ENCODE peak calls at places on chromosomes 6 and 20, in ten cellular contexts. I, D, A, V, L, G, T, M, O and Y are unnamed samples.

GRCh38 chr20:32982617-32983458 is 21.4 kb downstream of the SUN5 start:
- DNase-seq in I (peak), D (no peak), A (no peak), V (no peak), L (no peak), G (no peak), T (no peak), M (no peak), O (no peak), Y (no peak)

GRCh38 chr6:66508433-66508832 is 801.4 kb upstream of the EYS start:
- DNase-seq in I (no peak), D (no peak), A (peak), V (no peak), L (no peak), G (peak), T (no peak), M (no peak), O (peak), Y (no peak)

GRCh38 chr6:39339557-39340555 is 17.4 kb upstream of the KCNK16 start:
- DNase-seq in I (no peak), D (no peak), A (no peak), V (no peak), L (no peak), G (no peak), T (no peak), M (no peak), O (no peak), Y (no peak)

GRCh38 chr20:16206817-16207216 is 366.4 kb downstream of the KIF16B start:
- DNase-seq in I (no peak), D (no peak), A (no peak), V (no peak), L (no peak), G (no peak), T (no peak), M (no peak), O (no peak), Y (no peak)

GRCh38 chr6:17336425-17336824 is 55.3 kb downstream of the RBM24 start:
- DNase-seq in I (no peak), D (no peak), A (peak), V (no peak), L (no peak), G (peak), T (no peak), M (no peak), O (peak), Y (no peak)

GRCh38 chr6:69719602-69720193 is 77.1 kb downstream of the LMBRD1 start:
- DNase-seq in I (no peak), D (no peak), A (no peak), V (no peak), L (peak), G (no peak), T (no peak), M (peak), O (peak), Y (no peak)

GRCh38 chr6:33960345-33961313 is 156.8 kb upstream of the MLN start:
- DNase-seq in I (no peak), D (no peak), A (no peak), V (no peak), L (no peak), G (no peak), T (no peak), M (no peak), O (no peak), Y (no peak)

GRCh38 chr6:14818422-14818884 is 427.4 kb upstream of the JARID2 start:
- DNase-seq in I (no peak), D (peak), A (no peak), V (no peak), L (no peak), G (no peak), T (no peak), M (no peak), O (no peak), Y (no peak)

GRCh38 chr6:158847012-158847529 is 27.9 kb upstream of the EZR start:
- DNase-seq in I (no peak), D (no peak), A (no peak), V (no peak), L (no peak), G (no peak), T (no peak), M (no peak), O (no peak), Y (no peak)

GRCh38 chr6:47700051-47700450 is 1.7 kb downstream of the ADGRF4 start:
- DNase-seq in I (no peak), D (no peak), A (no peak), V (no peak), L (peak), G (no peak), T (no peak), M (no peak), O (peak), Y (peak)

GRCh38 chr20:46071573-46071972 is 18.2 kb downstream of the NCOA5 start:
- DNase-seq in I (no peak), D (no peak), A (no peak), V (no peak), L (no peak), G (no peak), T (no peak), M (no peak), O (no peak), Y (no peak)

GRCh38 chr6:170200458-170200891 is 90.4 kb downstream of the DLL1 start:
- DNase-seq in I (no peak), D (no peak), A (no peak), V (no peak), L (no peak), G (no peak), T (no peak), M (no peak), O (no peak), Y (no peak)

GRCh38 chr6:24139080-24139479 is 13.1 kb downstream of the NRSN1 start:
- DNase-seq in I (no peak), D (no peak), A (no peak), V (no peak), L (no peak), G (no peak), T (no peak), M (no peak), O (no peak), Y (no peak)

GRCh38 chr6:24140572-24140971 is 14.6 kb downstream of the NRSN1 start:
- DNase-seq in I (peak), D (no peak), A (no peak), V (peak), L (no peak), G (no peak), T (peak), M (no peak), O (no peak), Y (no peak)

GRCh38 chr6:24139639-24140038 is 13.6 kb downstream of the NRSN1 start:
- DNase-seq in I (no peak), D (no peak), A (no peak), V (no peak), L (no peak), G (no peak), T (no peak), M (no peak), O (no peak), Y (no peak)
- H3K4me3 ChIP-seq in I (no peak), D (no peak), A (no peak), V (no peak), L (no peak), G (no peak), T (no peak), M (no peak), O (no peak), Y (no peak)

GRCh38 chr20:63217706-63218105 is 1.8 kb upstream of the YTHDF1 start:
- DNase-seq in I (no peak), D (no peak), A (no peak), V (no peak), L (no peak), G (no peak), T (no peak), M (no peak), O (no peak), Y (no peak)

GRCh38 chr20:63216041-63216848 is at the start of gene YTHDF1:
- DNase-seq in I (peak), D (peak), A (peak), V (peak), L (peak), G (peak), T (peak), M (peak), O (peak), Y (no peak)

GRCh38 chr20:63216849-63217471 is 1.0 kb upstream of the YTHDF1 start:
- DNase-seq in I (no peak), D (no peak), A (no peak), V (no peak), L (no peak), G (no peak), T (no peak), M (no peak), O (no peak), Y (no peak)

GRCh38 chr20:63214514-63214913 is 1.4 kb downstream of the YTHDF1 start:
- DNase-seq in I (no peak), D (no peak), A (no peak), V (no peak), L (no peak), G (no peak), T (no peak), M (no peak), O (no peak), Y (no peak)

DNA sequence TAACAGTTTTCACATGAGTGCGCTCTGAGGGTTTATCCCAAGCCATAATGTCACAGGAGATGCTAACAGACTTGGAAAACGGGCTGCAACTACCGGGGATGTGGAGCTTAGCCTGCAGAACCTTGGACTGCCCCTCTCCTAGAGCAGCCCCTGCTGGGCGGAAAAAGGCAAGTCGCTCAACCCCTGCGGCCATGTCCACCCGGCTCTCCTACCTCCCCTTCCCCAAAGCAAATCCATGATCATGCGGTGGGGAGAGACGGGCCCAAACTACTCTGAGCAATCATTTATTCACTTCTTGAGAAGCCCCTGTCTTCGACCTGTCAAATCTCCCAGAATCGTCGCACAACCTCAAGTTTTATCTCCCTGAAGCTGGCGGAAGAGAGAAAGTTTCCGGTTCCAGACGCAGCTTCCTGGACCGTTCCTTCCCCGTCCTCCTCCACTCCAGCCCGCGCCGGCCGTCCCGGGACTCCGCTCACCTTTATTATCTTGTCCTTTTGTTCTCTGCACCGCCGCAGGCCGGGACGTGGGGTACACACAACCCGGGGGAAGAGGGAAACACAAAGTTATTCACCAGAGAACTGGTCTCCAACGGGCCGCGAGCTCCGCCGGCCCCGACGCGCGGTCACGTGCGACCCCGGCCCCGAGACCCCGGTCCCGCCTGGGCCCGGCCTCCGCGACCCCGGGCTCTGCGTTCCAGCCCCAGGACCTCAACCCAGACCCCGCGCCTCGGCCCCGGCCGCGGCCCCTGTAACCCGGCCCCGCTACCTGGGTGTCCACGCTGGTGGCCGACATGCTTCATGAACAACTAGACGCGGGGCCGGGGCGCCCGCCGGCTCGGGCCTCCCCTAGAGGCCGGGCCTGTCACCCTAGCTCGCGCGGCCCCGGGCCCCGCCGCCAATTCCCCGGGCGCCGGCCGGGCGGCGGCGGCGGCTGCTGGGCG is 560 bp downstream of the YTHDF1 start:
- DNase-seq in I (no peak), D (no peak), A (peak), V (no peak), L (peak), G (no peak), T (no peak), M (peak), O (peak), Y (no peak)
- TF ChIP-seq CTCF in I (no peak), D (peak), A (peak), V (no peak), L (peak), G (peak), T (peak), M (peak), O (peak), Y (peak)

GRCh38 chr20:53827292-53827995 is 233.8 kb upstream of the ZNF217 start:
- DNase-seq in I (no peak), D (no peak), A (no peak), V (no peak), L (no peak), G (no peak), T (no peak), M (no peak), O (no peak), Y (no peak)
- H3K4me3 ChIP-seq in I (no peak), D (no peak), A (no peak), V (no peak), L (no peak), G (no peak), T (peak), M (peak), O (no peak), Y (no peak)

GRCh38 chr6:79234150-79235022 is at the start of gene HMGN3:
- DNase-seq in I (peak), D (peak), A (peak), V (peak), L (peak), G (peak), T (peak), M (peak), O (peak), Y (no peak)

GRCh38 chr6:79231101-79231500 is 3.4 kb downstream of the HMGN3 start:
- DNase-seq in I (no peak), D (no peak), A (no peak), V (no peak), L (no peak), G (no peak), T (no peak), M (no peak), O (no peak), Y (no peak)

GRCh38 chr6:79232696-79233462 is 1.6 kb downstream of the HMGN3 start:
- DNase-seq in I (no peak), D (no peak), A (no peak), V (no peak), L (no peak), G (no peak), T (no peak), M (no peak), O (no peak), Y (no peak)

GRCh38 chr6:79230149-79230548 is 4.3 kb downstream of the HMGN3 start:
- DNase-seq in I (no peak), D (no peak), A (no peak), V (no peak), L (no peak), G (no peak), T (no peak), M (no peak), O (no peak), Y (no peak)

GRCh38 chr6:79233611-79234149 is 802 bp downstream of the HMGN3 start:
- DNase-seq in I (peak), D (peak), A (peak), V (peak), L (peak), G (peak), T (peak), M (peak), O (peak), Y (no peak)
- TF ChIP-seq CTCF in I (peak), D (no peak), A (peak), V (peak), L (peak), G (peak), T (peak), M (peak), O (peak), Y (no peak)

DNA sequence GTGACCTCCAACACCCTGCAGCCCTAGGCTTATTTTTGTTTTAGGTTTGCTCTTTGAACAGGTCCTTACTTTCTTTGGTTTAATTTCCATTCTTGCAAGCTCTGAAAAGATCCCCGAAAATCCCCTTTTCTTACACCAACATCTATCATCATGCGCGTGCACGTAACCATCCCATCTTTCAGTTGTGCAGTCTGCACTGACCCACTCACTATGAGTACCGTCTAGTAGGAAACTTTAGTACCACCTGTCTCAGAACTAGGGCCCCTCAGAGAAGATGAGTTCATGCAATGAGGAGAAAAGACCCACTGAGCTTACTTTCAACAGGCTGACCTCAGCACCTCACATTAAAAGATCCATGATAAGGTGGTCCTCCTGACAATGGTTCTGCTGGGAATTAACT is 120.6 kb upstream of the AGPAT4 start:
- DNase-seq in I (no peak), D (no peak), A (no peak), V (no peak), L (no peak), G (no peak), T (no peak), M (no peak), O (no peak), Y (no peak)
- H3K4me3 ChIP-seq in I (no peak), D (no peak), A (no peak), V (no peak), L (no peak), G (no peak), T (no peak), M (no peak), O (no peak), Y (no peak)